ENCODE peak calls at places on chromosomes 5 and 9, in four cellular contexts. O is Peyer's patch; M is body of pancreas; F is effector memory CD4-positive, alpha-beta T cell. Y is an unnamed sample.

GRCh38 chr5:65986050-65986451 is 59.7 kb downstream of the ERBIN start:
- DNase-seq in O (no peak), M (no peak), F (no peak), Y (no peak)

GRCh38 chr5:132057498-132058255 is 2.8 kb upstream of the IL3 start:
- DNase-seq in O (peak; percentile 6), M (no peak), F (no peak), Y (no peak)

GRCh38 chr5:131186561-131187256 is 16.0 kb downstream of the LYRM7 start:
- DNase-seq in O (no peak), M (no peak), F (no peak), Y (no peak)

GRCh38 chr5:103498211-103498610 is 64.4 kb downstream of the NUDT12 start:
- DNase-seq in O (no peak), M (no peak), F (no peak), Y (no peak)

GRCh38 chr5:24819841-24820240 is 175.1 kb upstream of the CDH10 start:
- DNase-seq in O (no peak), M (no peak), F (no peak), Y (no peak)

GRCh38 chr5:10440367-10440990 is 1.2 kb upstream of the ROPN1L start:
- DNase-seq in O (no peak), M (no peak), F (no peak), Y (no peak)

GRCh38 chr9:113463418-113464285 is at the start of gene RGS3:
- DNase-seq in O (peak; percentile 85), M (peak; percentile 80), F (no peak), Y (no peak)

GRCh38 chr9:131585375-131585774 is 40.1 kb downstream of the PRRT1B start:
- DNase-seq in O (no peak), M (no peak), F (peak; percentile 27), Y (peak; percentile 36)

GRCh38 chr5:139251281-139251687 is 42.3 kb upstream of the MATR3 start:
- DNase-seq in O (no peak), M (no peak), F (no peak), Y (no peak)

GRCh38 chr9:118183571-118183970 is 479.4 kb downstream of the TLR4 start:
- DNase-seq in O (no peak), M (no peak), F (no peak), Y (no peak)

GRCh38 chr9:22307013-22307711 is 139.5 kb upstream of the DMRTA1 start:
- DNase-seq in O (no peak), M (peak; percentile 46), F (no peak), Y (no peak)

GRCh38 chr9:137240321-137240840 is 706 bp upstream of the TUBB4B start:
- DNase-seq in O (peak; percentile 88), M (peak; percentile 79), F (peak; percentile 70), Y (peak; percentile 72)

DNA sequence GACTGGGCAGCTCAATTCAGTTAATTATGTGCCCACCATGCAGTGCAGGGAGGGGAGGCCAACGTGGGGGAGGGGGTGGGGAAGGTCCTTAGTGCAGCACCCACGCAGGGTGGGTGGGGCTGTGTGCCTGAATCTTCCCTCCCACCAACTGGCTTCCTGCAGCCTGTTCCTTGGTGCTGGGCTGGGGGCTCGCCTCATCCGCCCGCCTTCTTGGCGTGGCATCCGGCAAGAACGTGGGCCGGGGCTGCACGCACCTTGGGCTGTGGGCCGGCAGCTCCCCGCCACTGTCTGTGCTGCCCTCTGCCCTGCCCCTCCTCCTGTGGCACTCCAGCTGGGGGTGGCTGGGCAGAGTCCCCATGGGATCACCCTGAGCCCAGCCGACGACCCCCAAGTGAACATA is 19.6 kb upstream of the RALGDS start:
- DNase-seq in O (peak; percentile 61), M (no peak), F (no peak), Y (no peak)
- H3K4me1 ChIP-seq in O (peaks cover 40% of the 10 kb centered on the region), M (peaks cover 73% of the 10 kb centered on the region), F (peaks cover 77% of the 10 kb centered on the region), Y (peaks cover 59% of the 10 kb centered on the region)

GRCh38 chr5:148911386-148911785 is 85.0 kb downstream of the ADRB2 start:
- DNase-seq in O (no peak), M (no peak), F (no peak), Y (no peak)
- H3K4me1 ChIP-seq in O (no peaks in the 10 kb centered on the region), M (no peaks in the 10 kb centered on the region), F (no peaks in the 10 kb centered on the region), Y (peaks cover 5% of the 10 kb centered on the region)

DNA sequence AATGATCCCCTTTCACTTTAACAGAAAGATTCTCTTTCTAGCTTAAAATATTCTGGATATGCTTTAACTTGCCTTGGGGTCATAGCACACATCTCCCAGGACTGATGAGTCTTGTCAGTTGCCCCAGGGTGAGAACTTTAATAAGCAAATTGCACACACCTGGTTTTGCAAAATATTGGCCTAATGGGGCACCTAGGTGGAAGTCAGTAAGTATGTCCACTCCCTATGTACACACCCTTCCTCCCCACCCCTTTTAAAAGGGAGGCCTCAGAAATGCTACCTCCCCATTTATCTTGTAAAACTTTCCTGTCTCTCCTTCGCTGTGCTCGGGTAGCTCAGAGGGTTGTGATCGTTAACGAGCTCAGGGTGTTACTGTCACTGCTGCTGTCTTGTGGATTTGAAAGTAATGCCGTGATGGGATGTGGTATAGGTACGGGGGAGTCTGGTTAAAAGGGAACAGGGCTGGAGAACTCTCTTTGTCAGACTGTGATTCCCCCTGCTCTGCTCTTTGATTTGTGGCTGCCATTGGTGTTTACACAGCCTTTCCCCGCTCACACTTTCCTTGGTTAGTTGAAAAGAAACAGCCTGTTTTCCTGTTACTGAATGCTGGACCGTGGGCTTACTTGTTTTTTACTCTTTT is 26.1 kb downstream of the ZNF462 start:
- DNase-seq in O (no peak), M (no peak), F (no peak), Y (no peak)
- H3K4me1 ChIP-seq in O (no peaks in the 10 kb centered on the region), M (no peaks in the 10 kb centered on the region), F (no peaks in the 10 kb centered on the region), Y (no peaks in the 10 kb centered on the region)

DNA sequence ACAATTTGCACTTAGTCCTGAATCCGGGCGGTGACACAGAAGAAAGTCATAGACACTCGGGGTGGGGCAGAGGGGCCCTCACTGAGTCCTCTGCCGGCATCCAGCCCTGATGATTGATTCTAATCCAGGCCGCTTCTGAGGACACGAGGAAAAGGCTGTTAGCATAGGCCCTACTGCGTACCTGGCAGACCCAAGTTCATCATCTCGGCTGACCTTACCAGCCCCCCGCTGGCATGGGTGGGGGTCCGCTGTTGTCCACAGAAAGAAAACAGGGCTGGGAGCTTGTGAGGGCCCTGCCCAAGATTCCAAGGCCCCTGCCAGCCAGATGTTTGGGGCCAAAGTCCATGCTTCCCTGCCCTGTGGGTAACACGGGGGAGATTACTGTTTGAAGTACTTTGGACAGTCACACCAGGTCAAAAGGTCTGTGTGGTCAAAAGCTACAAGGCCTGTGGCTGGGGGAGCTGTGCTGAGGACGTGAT is 24.5 kb downstream of the ERGIC1 start:
- DNase-seq in O (peak; percentile 76), M (no peak), F (no peak), Y (no peak)
- H3K4me1 ChIP-seq in O (peaks cover 15% of the 10 kb centered on the region), M (peaks cover 60% of the 10 kb centered on the region), F (peaks cover 9% of the 10 kb centered on the region), Y (peaks cover 6% of the 10 kb centered on the region)

GRCh38 chr5:150318613-150319483 is 16.1 kb upstream of the ARSI start:
- DNase-seq in O (no peak), M (no peak), F (no peak), Y (no peak)

GRCh38 chr5:150321784-150322183 is 19.1 kb upstream of the ARSI start:
- DNase-seq in O (no peak), M (no peak), F (no peak), Y (no peak)

GRCh38 chr5:150321211-150321610 is 18.5 kb upstream of the ARSI start:
- DNase-seq in O (no peak), M (no peak), F (no peak), Y (no peak)

GRCh38 chr5:150319484-150319790 is 16.7 kb upstream of the ARSI start:
- DNase-seq in O (no peak), M (no peak), F (no peak), Y (no peak)

DNA sequence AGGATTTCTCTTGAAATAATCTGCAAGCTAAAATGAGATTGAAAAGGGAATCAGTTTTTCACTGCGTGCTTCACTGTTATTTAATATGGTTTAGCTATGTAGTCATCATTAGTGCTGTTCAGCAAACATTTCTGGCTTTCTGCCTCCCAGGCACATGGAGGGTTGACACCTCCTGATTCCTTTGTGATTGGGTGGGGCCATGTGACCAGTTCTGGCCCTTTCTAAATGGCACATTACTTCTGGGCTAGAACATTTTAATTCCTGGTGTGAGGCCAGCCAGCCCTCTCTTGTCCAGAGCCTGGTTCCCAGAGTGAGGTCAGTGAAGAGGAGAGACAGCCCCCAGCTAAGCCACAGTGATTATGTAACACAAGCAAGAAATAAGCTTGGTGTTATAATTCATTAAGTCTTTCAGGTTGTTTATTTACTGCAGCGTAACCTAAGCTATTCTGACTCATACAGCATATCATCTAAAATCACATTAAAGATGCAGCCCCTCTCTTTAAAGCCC is 17.4 kb upstream of the ARSI start:
- DNase-seq in O (no peak), M (peak; percentile 64), F (no peak), Y (no peak)
- H3K4me1 ChIP-seq in O (no peaks in the 10 kb centered on the region), M (peaks cover 7% of the 10 kb centered on the region), F (no peaks in the 10 kb centered on the region), Y (peaks cover 5% of the 10 kb centered on the region)

DNA sequence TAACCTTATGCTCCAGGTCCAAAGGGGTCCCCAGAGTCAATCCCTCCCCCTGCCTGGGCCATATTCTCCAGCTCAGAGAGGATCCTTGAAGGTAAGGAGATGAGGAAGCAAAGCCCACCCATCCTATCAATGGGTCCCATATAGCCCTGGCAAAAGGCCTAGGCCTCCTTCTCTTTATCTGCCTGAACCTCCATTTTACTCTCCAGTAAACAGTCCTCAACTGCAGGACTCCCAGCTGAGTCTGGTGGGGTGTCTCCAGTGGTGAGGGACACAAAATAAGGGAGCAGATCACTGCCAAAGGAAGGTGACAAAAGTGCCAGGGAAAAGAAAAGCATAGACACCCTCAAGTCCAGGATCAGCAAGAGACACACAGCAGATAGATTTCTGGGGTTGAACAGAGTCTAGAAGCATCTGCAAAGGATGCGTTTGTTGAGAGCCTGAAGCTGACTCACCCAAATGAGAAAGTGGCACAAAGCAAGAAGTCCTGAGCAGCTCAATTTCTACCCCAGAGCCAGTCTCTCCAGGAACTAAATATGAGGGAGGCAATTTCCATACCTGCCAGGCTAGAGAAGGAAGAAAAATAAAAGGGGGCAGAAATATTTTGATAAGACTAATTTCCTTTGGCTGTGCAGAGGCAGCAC is 2.7 kb upstream of the EBF1 start:
- DNase-seq in O (no peak), M (no peak), F (no peak), Y (no peak)
- H3K4me1 ChIP-seq in O (no peaks in the 10 kb centered on the region), M (peaks cover 23% of the 10 kb centered on the region), F (peaks cover 41% of the 10 kb centered on the region), Y (peaks cover 29% of the 10 kb centered on the region)

GRCh38 chr9:127556871-127557270 is 55.2 kb upstream of the STXBP1 start:
- DNase-seq in O (no peak), M (no peak), F (no peak), Y (no peak)
- H3K4me1 ChIP-seq in O (peaks cover 2% of the 10 kb centered on the region), M (peaks cover 99% of the 10 kb centered on the region), F (peaks cover 47% of the 10 kb centered on the region), Y (peaks cover 32% of the 10 kb centered on the region)

GRCh38 chr9:5621327-5621726 is 7.6 kb upstream of the RIC1 start:
- DNase-seq in O (no peak), M (no peak), F (no peak), Y (no peak)
- H3K4me1 ChIP-seq in O (no peaks in the 10 kb centered on the region), M (peaks cover 8% of the 10 kb centered on the region), F (peaks cover 11% of the 10 kb centered on the region), Y (no peaks in the 10 kb centered on the region)

GRCh38 chr5:172861461-172861860 is 27.4 kb downstream of the ERGIC1 start:
- DNase-seq in O (no peak), M (no peak), F (no peak), Y (no peak)
- H3K4me1 ChIP-seq in O (peaks cover 11% of the 10 kb centered on the region), M (peaks cover 50% of the 10 kb centered on the region), F (peaks cover 9% of the 10 kb centered on the region), Y (peaks cover 6% of the 10 kb centered on the region)

DNA sequence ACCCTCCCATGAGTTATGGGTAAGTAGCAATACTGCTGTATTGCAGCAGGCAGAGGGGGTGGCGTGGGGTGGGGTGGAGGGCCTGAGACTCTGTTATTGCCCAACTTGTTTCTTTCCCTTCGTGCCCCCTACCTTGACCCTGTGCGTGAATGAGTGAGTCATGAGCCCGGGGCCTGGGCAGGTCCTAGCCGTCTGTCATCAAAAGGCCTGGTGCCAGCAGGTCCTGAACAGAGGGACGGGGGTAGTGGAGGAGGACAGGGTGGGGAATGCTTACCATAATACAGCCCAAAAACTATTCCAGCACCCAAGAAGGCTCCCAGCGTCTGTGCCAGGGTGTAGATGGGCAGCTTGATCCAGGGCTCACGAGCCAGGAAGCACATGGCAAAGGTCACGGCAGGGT is 4.3 kb downstream of the AQP3 start:
- DNase-seq in O (no peak), M (peak; percentile 65), F (no peak), Y (no peak)
- H3K4me1 ChIP-seq in O (peaks cover 7% of the 10 kb centered on the region), M (peaks cover 42% of the 10 kb centered on the region), F (peaks cover 35% of the 10 kb centered on the region), Y (peaks cover 30% of the 10 kb centered on the region)

Y was measured in naive thymus-derived CD4-positive, alpha-beta T cell.